ENCODE peak calls at places on chromosome 20, in ten cellular contexts. Q is Caki2; B is H9; M is activated CD8-positive, alpha-beta memory T cell treated with anti-CD3 and anti-CD28 coated beads, Interleukin-2, amount 50 U/mL, for 4 hours; H is activated CD4-positive, alpha-beta T cell treated with anti-CD3 and anti-CD28 coated beads for 48 hours; D is effector memory CD4-positive, alpha-beta T cell; Y is cardiac muscle cell; O is A549; S is RPMI7951; E is cardiac septum. Z is an unnamed sample.

GRCh38 chr20:50280851-50281655 is 90.4 kb downstream of the CEBPB start:
- DNase-seq in S (no peak), H (no peak), O (no peak), E (no peak), Y (no peak), Q (no peak), B (no peak), M (no peak), D (no peak), Z (no peak)

GRCh38 chr20:18928626-18929025 is 115.0 kb downstream of the SCP2D1 start:
- DNase-seq in O (no peak), D (no peak), E (no peak), B (no peak), H (no peak), Y (no peak), Q (no peak), S (no peak), M (no peak), Z (no peak)

GRCh38 chr20:32537657-32538525 is 47.2 kb downstream of the NOL4L start:
- DNase-seq in O (no peak), E (no peak), D (no peak), Y (peak), S (no peak), B (peak), H (peak), M (no peak), Q (no peak), Z (peak)

GRCh38 chr20:4950841-4951240 is 50.5 kb downstream of the SLC23A2 start:
- DNase-seq in B (no peak), S (no peak), E (no peak), D (no peak), O (no peak), M (no peak), Q (no peak), Y (no peak), H (no peak), Z (no peak)

GRCh38 chr20:17969276-17969883 is 562 bp downstream of the MGME1 start:
- DNase-seq in M (no peak), Y (peak), D (peak), E (no peak), B (no peak), S (peak), Q (no peak), O (peak), H (peak), Z (no peak)

GRCh38 chr20:10761232-10761631 is 87.4 kb upstream of the JAG1 start:
- DNase-seq in M (no peak), H (no peak), B (no peak), S (peak), D (no peak), Y (no peak), E (no peak), Q (no peak), O (no peak), Z (no peak)

GRCh38 chr20:47568837-47569410 is 67.2 kb downstream of the NCOA3 start:
- DNase-seq in D (no peak), M (no peak), Y (no peak), H (no peak), O (no peak), E (no peak), Q (no peak), B (no peak), S (no peak), Z (no peak)

GRCh38 chr20:1305682-1306081 is 23.3 kb downstream of the SDCBP2 start:
- DNase-seq in D (no peak), O (no peak), Y (no peak), M (no peak), Q (no peak), B (no peak), E (no peak), H (no peak), S (no peak), Z (peak)

GRCh38 chr20:38973107-38973506 is 11.0 kb downstream of the DHX35 start:
- DNase-seq in Q (no peak), D (no peak), O (no peak), Y (no peak), H (no peak), S (no peak), E (no peak), M (no peak), B (no peak), Z (no peak)

GRCh38 chr20:48465271-48465670 is 362.5 kb downstream of the PREX1 start:
- DNase-seq in S (no peak), B (no peak), E (peak), D (no peak), O (no peak), M (no peak), Y (no peak), H (no peak), Q (no peak), Z (peak)

GRCh38 chr20:52056203-52057062 is 135.1 kb downstream of the ZFP64 start:
- DNase-seq in M (no peak), Y (no peak), Q (peak), D (no peak), O (peak), S (peak), B (no peak), E (no peak), H (no peak), Z (no peak)

GRCh38 chr20:47352332-47353223 is 3.9 kb downstream of the ZMYND8 start:
- DNase-seq in B (no peak), S (no peak), E (no peak), M (no peak), Y (no peak), O (peak), D (no peak), H (no peak), Q (no peak), Z (peak)

GRCh38 chr20:33919653-33920052 is 74.1 kb upstream of the RALY start:
- DNase-seq in H (no peak), B (no peak), M (no peak), E (no peak), Y (no peak), Q (no peak), S (no peak), O (no peak), D (no peak), Z (no peak)

GRCh38 chr20:13813910-13814309 is 29.1 kb downstream of the NDUFAF5 start:
- DNase-seq in Q (no peak), O (no peak), M (no peak), D (no peak), H (no peak), S (no peak), Y (no peak), B (no peak), E (no peak), Z (no peak)

GRCh38 chr20:57495978-57496377 is 29.0 kb downstream of the CTCFL start:
- DNase-seq in M (no peak), Y (no peak), D (no peak), B (no peak), S (no peak), E (no peak), Q (no peak), O (no peak), H (no peak), Z (no peak)

GRCh38 chr20:40843251-40843650 is 154.2 kb upstream of the MAFB start:
- DNase-seq in Q (no peak), O (no peak), D (no peak), E (no peak), S (peak), B (no peak), H (no peak), M (no peak), Y (no peak), Z (no peak)

GRCh38 chr20:53658973-53659372 is 65.3 kb upstream of the ZNF217 start:
- DNase-seq in H (no peak), O (no peak), S (no peak), M (no peak), Q (no peak), B (no peak), D (no peak), E (no peak), Y (no peak), Z (peak)

GRCh38 chr20:45918182-45918737 is 6.3 kb upstream of the PLTP start:
- DNase-seq in M (no peak), H (no peak), S (no peak), Q (no peak), Y (no peak), D (no peak), E (no peak), B (no peak), O (no peak), Z (no peak)

GRCh38 chr20:13788167-13788834 is 3.5 kb downstream of the NDUFAF5 start:
- DNase-seq in O (peak), E (no peak), Y (peak), Q (peak), B (peak), M (peak), D (no peak), H (peak), S (peak), Z (no peak)

GRCh38 chr20:49508435-49509199 is 26.1 kb upstream of the KCNB1 start:
- DNase-seq in S (peak), E (no peak), B (peak), O (peak), D (no peak), H (no peak), Q (peak), M (no peak), Y (peak), Z (no peak)

GRCh38 chr20:36666181-36666740 is 20.3 kb upstream of the SLA2 start:
- DNase-seq in H (no peak), O (peak), S (peak), Y (peak), E (no peak), Q (no peak), B (no peak), D (no peak), M (no peak), Z (no peak)

GRCh38 chr20:11207749-11208502 is 534.1 kb upstream of the JAG1 start:
- DNase-seq in O (peak), Y (no peak), B (no peak), Q (peak), D (no peak), M (no peak), E (no peak), S (peak), H (no peak), Z (no peak)

GRCh38 chr20:40462600-40462999 is 226.4 kb downstream of the MAFB start:
- DNase-seq in O (no peak), Q (no peak), D (no peak), Y (no peak), B (no peak), M (no peak), H (no peak), S (no peak), E (no peak), Z (no peak)

GRCh38 chr20:17571967-17572638 is 2.2 kb downstream of the DSTN start:
- DNase-seq in O (no peak), B (no peak), E (no peak), S (no peak), H (no peak), Y (no peak), D (no peak), M (no peak), Q (peak), Z (no peak)

GRCh38 chr20:18712877-18713276 is 100.7 kb upstream of the SCP2D1 start:
- DNase-seq in H (no peak), Y (no peak), S (peak), D (no peak), M (no peak), B (peak), E (no peak), Q (no peak), O (no peak), Z (no peak)

GRCh38 chr20:62275263-62275619 is 27.6 kb upstream of the ADRM1 start:
- DNase-seq in M (no peak), O (no peak), Y (no peak), E (no peak), Q (no peak), D (no peak), S (no peak), B (no peak), H (no peak), Z (no peak)

GRCh38 chr20:51532577-51533191 is 9.8 kb downstream of the NFATC2 start:
- DNase-seq in O (no peak), Q (no peak), M (no peak), D (no peak), H (no peak), Y (no peak), S (peak), E (peak), B (no peak), Z (peak)

GRCh38 chr20:34891166-34892062 is 15.0 kb downstream of the ACSS2 start:
- DNase-seq in Q (no peak), B (no peak), M (no peak), H (peak), Y (no peak), D (no peak), E (no peak), O (no peak), S (peak), Z (no peak)

GRCh38 chr20:36504295-36504694 is 37.0 kb upstream of the MYL9 start:
- DNase-seq in E (no peak), H (no peak), M (no peak), Y (no peak), S (no peak), Q (no peak), O (no peak), D (no peak), B (no peak), Z (no peak)

GRCh38 chr20:59043698-59044097 is 1.1 kb upstream of the PRELID3B start:
- DNase-seq in E (no peak), M (no peak), H (peak), Q (no peak), D (no peak), B (no peak), Y (no peak), O (no peak), S (peak), Z (no peak)

GRCh38 chr20:46946181-46946624 is 51.6 kb downstream of the EYA2 start:
- DNase-seq in M (no peak), S (no peak), H (no peak), Y (no peak), Q (no peak), E (no peak), B (no peak), D (no peak), O (no peak), Z (no peak)

GRCh38 chr20:35907017-35907685 is 47.2 kb downstream of the SCAND1 start:
- DNase-seq in H (no peak), Q (no peak), O (no peak), Y (peak), M (no peak), S (no peak), E (no peak), D (no peak), B (no peak), Z (no peak)

GRCh38 chr20:57995381-57995977 is 233.0 kb downstream of the ANKRD60 start:
- DNase-seq in D (no peak), B (no peak), S (no peak), Y (no peak), M (no peak), O (no peak), H (no peak), E (no peak), Q (no peak), Z (no peak)

GRCh38 chr20:32509639-32510066 is 75.5 kb downstream of the NOL4L start:
- DNase-seq in S (peak), Q (no peak), H (peak), B (peak), M (no peak), D (peak), Y (no peak), E (no peak), O (peak), Z (no peak)

GRCh38 chr20:9503530-9504251 is 10.7 kb upstream of the LAMP5 start:
- DNase-seq in Q (no peak), S (peak), M (no peak), D (no peak), H (no peak), O (peak), E (no peak), B (peak), Y (peak), Z (no peak)

GRCh38 chr20:62159835-62160234 is 16.3 kb downstream of the SS18L1 start:
- DNase-seq in S (peak), H (peak), O (no peak), Y (no peak), Q (peak), D (peak), E (no peak), M (peak), B (no peak), Z (no peak)

GRCh38 chr20:33910529-33911327 is 83.0 kb upstream of the RALY start:
- DNase-seq in Q (peak), S (no peak), H (no peak), Y (no peak), M (no peak), B (no peak), D (no peak), E (no peak), O (no peak), Z (no peak)

GRCh38 chr20:32672982-32673727 is 586 bp downstream of the C20orf203 start:
- DNase-seq in B (no peak), M (peak), H (peak), D (no peak), Q (no peak), Y (no peak), E (no peak), O (no peak), S (no peak), Z (peak)

GRCh38 chr20:41314386-41314785 is 3.1 kb downstream of the ZHX3 start:
- DNase-seq in S (no peak), D (no peak), O (no peak), B (no peak), Q (no peak), Y (no peak), H (no peak), E (no peak), M (no peak), Z (no peak)

GRCh38 chr20:32052090-32052791 is at the start of gene HCK:
- DNase-seq in B (no peak), D (no peak), S (no peak), Y (peak), H (peak), M (no peak), E (no peak), Q (no peak), O (no peak), Z (peak)

Z was measured in spleen.